ENCODE peak calls at places on chromosomes 12 and 14, in six cellular contexts. One of them, this sample, is unnamed.
A peak's percentile ranks its signal among the peaks of the same experiment; 100 is the strongest.

GRCh38 chr12:92503977-92504966 is 198.5 kb upstream of the PLEKHG7 start:
- DNase-seq in OCI-LY7: no peak
- DNase-seq in hepatocyte: peak; percentile 20
- DNase-seq in PC-3: no peak
- DNase-seq in GM23338: no peak
- DNase-seq in K562: no peak
- DNase-seq in this sample: no peak

GRCh38 chr12:3041558-3042164 is 35.5 kb upstream of the TSPAN9 start:
- DNase-seq in OCI-LY7: peak; percentile 86
- DNase-seq in hepatocyte: peak; percentile 89
- DNase-seq in PC-3: peak; percentile 85
- DNase-seq in GM23338: peak; percentile 87
- DNase-seq in K562: peak; percentile 79
- DNase-seq in this sample: peak; percentile 95

GRCh38 chr12:121107681-121108080 is 25.0 kb upstream of the P2RX7 start:
- DNase-seq in OCI-LY7: no peak
- DNase-seq in hepatocyte: no peak
- DNase-seq in PC-3: no peak
- DNase-seq in GM23338: no peak
- DNase-seq in K562: no peak
- DNase-seq in this sample: no peak

GRCh38 chr12:106885026-106885425 is 70.7 kb upstream of the TMEM263 start:
- DNase-seq in OCI-LY7: no peak
- DNase-seq in hepatocyte: no peak
- DNase-seq in PC-3: no peak
- DNase-seq in GM23338: no peak
- DNase-seq in K562: no peak
- DNase-seq in this sample: no peak

GRCh38 chr12:19288603-19289244 is 150.6 kb upstream of the AEBP2 start:
- DNase-seq in OCI-LY7: peak; percentile 39
- DNase-seq in hepatocyte: peak; percentile 26
- DNase-seq in PC-3: peak; percentile 61
- DNase-seq in GM23338: peak; percentile 79
- DNase-seq in K562: peak; percentile 18
- DNase-seq in this sample: peak; percentile 75

GRCh38 chr12:9674226-9674590 is 4.7 kb downstream of the CLEC2D start:
- DNase-seq in OCI-LY7: peak; percentile 78
- DNase-seq in hepatocyte: no peak
- DNase-seq in PC-3: no peak
- DNase-seq in GM23338: no peak
- DNase-seq in K562: no peak
- DNase-seq in this sample: no peak

GRCh38 chr14:76576047-76576741 is 185.1 kb upstream of the VASH1 start:
- DNase-seq in OCI-LY7: no peak
- DNase-seq in hepatocyte: no peak
- DNase-seq in PC-3: no peak
- DNase-seq in GM23338: no peak
- DNase-seq in K562: no peak
- DNase-seq in this sample: no peak

GRCh38 chr14:58899317-58899713 is 261.6 kb downstream of the DACT1 start:
- DNase-seq in OCI-LY7: no peak
- DNase-seq in hepatocyte: no peak
- DNase-seq in PC-3: peak; percentile 74
- DNase-seq in GM23338: no peak
- DNase-seq in K562: no peak
- DNase-seq in this sample: no peak

GRCh38 chr12:76927170-76927784 is 48.5 kb upstream of the CSRP2 start:
- DNase-seq in OCI-LY7: peak; percentile 43
- DNase-seq in hepatocyte: peak; percentile 35
- DNase-seq in PC-3: peak; percentile 70
- DNase-seq in GM23338: peak; percentile 90
- DNase-seq in K562: peak; percentile 58
- DNase-seq in this sample: peak; percentile 80

GRCh38 chr14:74848768-74849167 is 27.2 kb downstream of the PROX2 start:
- DNase-seq in OCI-LY7: no peak
- DNase-seq in hepatocyte: no peak
- DNase-seq in PC-3: no peak
- DNase-seq in GM23338: no peak
- DNase-seq in K562: no peak
- DNase-seq in this sample: peak; percentile 70

GRCh38 chr12:65524666-65525065 is 246.2 kb downstream of the MSRB3 start:
- DNase-seq in OCI-LY7: no peak
- DNase-seq in hepatocyte: no peak
- DNase-seq in PC-3: peak; percentile 54
- DNase-seq in GM23338: no peak
- DNase-seq in K562: no peak
- DNase-seq in this sample: no peak

GRCh38 chr14:79584679-79585078 is 626.6 kb downstream of the DIO2 start:
- DNase-seq in OCI-LY7: no peak
- DNase-seq in hepatocyte: peak; percentile 13
- DNase-seq in PC-3: peak; percentile 71
- DNase-seq in GM23338: no peak
- DNase-seq in K562: no peak
- DNase-seq in this sample: no peak

GRCh38 chr12:89162704-89163261 is 189.5 kb downstream of the DUSP6 start:
- DNase-seq in OCI-LY7: no peak
- DNase-seq in hepatocyte: peak; percentile 66
- DNase-seq in PC-3: peak; percentile 96
- DNase-seq in GM23338: no peak
- DNase-seq in K562: no peak
- DNase-seq in this sample: no peak

GRCh38 chr14:53979747-53980642 is 23.4 kb upstream of the BMP4 start:
- DNase-seq in OCI-LY7: no peak
- DNase-seq in hepatocyte: no peak
- DNase-seq in PC-3: no peak
- DNase-seq in GM23338: peak; percentile 75
- DNase-seq in K562: no peak
- DNase-seq in this sample: no peak

GRCh38 chr14:32473476-32473875 is 144.4 kb downstream of the AKAP6 start:
- DNase-seq in OCI-LY7: no peak
- DNase-seq in hepatocyte: peak; percentile 36
- DNase-seq in PC-3: peak; percentile 90
- DNase-seq in GM23338: peak; percentile 62
- DNase-seq in K562: no peak
- DNase-seq in this sample: no peak

GRCh38 chr14:96287856-96288255 is 31.8 kb downstream of the BDKRB1 start:
- DNase-seq in OCI-LY7: no peak
- DNase-seq in hepatocyte: no peak
- DNase-seq in PC-3: no peak
- DNase-seq in GM23338: no peak
- DNase-seq in K562: no peak
- DNase-seq in this sample: no peak

GRCh38 chr12:55068416-55069010 is 48.7 kb downstream of the NEUROD4 start:
- DNase-seq in OCI-LY7: peak; percentile 71
- DNase-seq in hepatocyte: peak; percentile 73
- DNase-seq in PC-3: peak; percentile 76
- DNase-seq in GM23338: peak; percentile 93
- DNase-seq in K562: peak; percentile 64
- DNase-seq in this sample: peak; percentile 80

DNA sequence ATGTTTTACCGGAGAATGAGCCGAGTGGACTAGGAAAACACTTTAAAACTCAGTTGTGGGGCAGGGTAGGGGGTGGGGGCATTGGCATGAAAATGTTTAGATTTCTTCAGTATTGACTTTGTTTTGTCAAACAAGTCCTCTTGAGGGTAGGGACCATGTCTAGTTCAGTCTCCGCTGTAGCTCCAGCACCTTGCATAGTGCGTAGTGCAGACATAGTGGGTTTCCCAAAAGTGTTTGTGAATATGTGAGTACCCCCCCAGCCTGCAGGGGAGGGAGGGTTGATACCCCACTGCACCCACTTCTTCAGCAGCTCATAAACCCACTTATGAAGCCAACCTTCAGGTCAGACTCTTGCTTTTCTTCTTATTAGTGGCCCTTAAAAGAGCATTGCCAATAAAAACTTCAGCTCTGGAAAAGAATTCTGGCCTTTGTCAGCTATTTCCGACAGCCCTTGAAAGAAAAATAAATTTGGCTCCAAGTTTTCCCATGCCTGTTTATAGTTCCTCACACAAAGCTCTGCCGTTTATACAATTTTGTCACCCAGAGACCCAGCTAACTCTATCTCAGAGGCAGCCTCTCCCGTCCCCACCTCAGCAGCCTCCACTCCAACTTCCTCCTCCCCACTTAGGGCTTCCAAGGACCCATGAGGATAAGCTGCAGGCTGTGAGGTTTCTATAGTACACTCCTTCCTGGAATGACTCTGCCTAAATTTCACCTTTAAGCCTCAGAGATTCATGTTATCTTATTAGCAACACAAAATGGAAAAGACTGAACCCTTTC is 71.6 kb downstream of the TTC9 start:
- DNase-seq in OCI-LY7: no peak
- DNase-seq in hepatocyte: no peak
- DNase-seq in PC-3: no peak
- DNase-seq in GM23338: peak; percentile 44
- DNase-seq in K562: no peak
- DNase-seq in this sample: no peak
- H3K27ac ChIP-seq in OCI-LY7: no peak overlapping the region
- H3K27ac ChIP-seq in hepatocyte: no peak overlapping the region
- H3K27ac ChIP-seq in PC-3: peak overlapping the region; percentile 12
- H3K27ac ChIP-seq in GM23338: peak overlapping the region; percentile 48
- H3K27ac ChIP-seq in K562: no peak overlapping the region
- H3K27ac ChIP-seq in this sample: no peak overlapping the region

DNA sequence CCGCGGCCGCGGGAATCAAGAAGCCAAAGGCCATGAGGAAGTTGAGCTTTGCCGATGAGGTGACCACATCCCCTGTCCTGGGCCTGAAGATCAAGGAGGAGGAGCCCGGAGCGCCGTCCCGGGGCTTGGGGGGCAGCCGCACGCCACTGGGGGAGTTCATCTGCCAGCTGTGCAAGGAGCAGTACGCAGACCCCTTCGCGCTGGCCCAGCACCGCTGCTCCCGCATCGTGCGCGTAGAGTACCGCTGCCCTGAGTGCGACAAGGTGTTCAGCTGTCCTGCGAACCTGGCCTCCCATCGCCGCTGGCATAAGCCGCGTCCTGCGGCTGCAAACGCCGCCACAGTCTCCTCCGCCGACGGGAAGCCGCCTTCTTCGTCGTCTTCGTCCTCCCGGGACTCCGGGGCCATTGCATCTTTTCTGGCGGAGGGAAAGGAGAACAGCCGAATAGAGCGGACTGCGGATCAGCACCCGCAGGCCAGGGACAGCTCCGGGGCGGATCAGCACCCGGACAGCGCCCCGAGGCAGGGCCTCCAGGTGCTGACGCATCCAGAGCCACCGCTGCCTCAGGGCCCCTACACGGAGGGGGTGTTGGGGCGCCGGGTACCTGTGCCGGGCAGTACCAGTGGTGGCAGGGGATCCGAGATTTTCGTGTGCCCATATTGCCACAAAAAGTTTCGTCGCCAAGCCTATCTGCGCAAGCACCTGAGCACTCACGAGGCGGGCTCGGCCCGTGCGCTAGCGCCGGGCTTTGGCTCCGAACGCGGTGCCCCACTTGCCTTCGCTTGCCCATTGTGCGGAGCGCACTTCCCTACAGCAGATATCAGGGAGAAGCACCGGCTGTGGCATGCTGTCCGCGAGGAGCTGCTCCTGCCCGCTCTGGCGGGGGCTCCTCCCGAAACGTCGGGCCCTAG is 1.2 kb downstream of the INSM2 start:
- DNase-seq in OCI-LY7: peak; percentile 20
- DNase-seq in hepatocyte: peak; percentile 87
- DNase-seq in PC-3: peak; percentile 69
- DNase-seq in GM23338: peak; percentile 87
- DNase-seq in K562: peak; percentile 65
- DNase-seq in this sample: peak; percentile 61
- H3K4me2 ChIP-seq in OCI-LY7: peak overlapping the region; percentile 87
- H3K4me2 ChIP-seq in hepatocyte: peak overlapping the region; percentile 100
- H3K4me2 ChIP-seq in PC-3: peak overlapping the region; percentile 92
- H3K4me2 ChIP-seq in GM23338: peak overlapping the region; percentile 98
- H3K4me2 ChIP-seq in K562: no peak overlapping the region
- H3K4me2 ChIP-seq in this sample: peak overlapping the region; percentile 93

GRCh38 chr12:52667931-52668330 is 12.3 kb downstream of the KRT1 start:
- DNase-seq in OCI-LY7: no peak
- DNase-seq in hepatocyte: no peak
- DNase-seq in PC-3: no peak
- DNase-seq in GM23338: no peak
- DNase-seq in K562: no peak
- DNase-seq in this sample: no peak

GRCh38 chr12:52669426-52669825 is 10.8 kb downstream of the KRT1 start:
- DNase-seq in OCI-LY7: no peak
- DNase-seq in hepatocyte: no peak
- DNase-seq in PC-3: no peak
- DNase-seq in GM23338: no peak
- DNase-seq in K562: no peak
- DNase-seq in this sample: no peak

GRCh38 chr12:52672321-52672933 is 7.8 kb downstream of the KRT1 start:
- DNase-seq in OCI-LY7: no peak
- DNase-seq in hepatocyte: no peak
- DNase-seq in PC-3: peak; percentile 10
- DNase-seq in GM23338: no peak
- DNase-seq in K562: no peak
- DNase-seq in this sample: no peak

GRCh38 chr12:52670961-52671360 is 9.2 kb downstream of the KRT1 start:
- DNase-seq in OCI-LY7: no peak
- DNase-seq in hepatocyte: no peak
- DNase-seq in PC-3: peak; percentile 38
- DNase-seq in GM23338: no peak
- DNase-seq in K562: no peak
- DNase-seq in this sample: no peak

DNA sequence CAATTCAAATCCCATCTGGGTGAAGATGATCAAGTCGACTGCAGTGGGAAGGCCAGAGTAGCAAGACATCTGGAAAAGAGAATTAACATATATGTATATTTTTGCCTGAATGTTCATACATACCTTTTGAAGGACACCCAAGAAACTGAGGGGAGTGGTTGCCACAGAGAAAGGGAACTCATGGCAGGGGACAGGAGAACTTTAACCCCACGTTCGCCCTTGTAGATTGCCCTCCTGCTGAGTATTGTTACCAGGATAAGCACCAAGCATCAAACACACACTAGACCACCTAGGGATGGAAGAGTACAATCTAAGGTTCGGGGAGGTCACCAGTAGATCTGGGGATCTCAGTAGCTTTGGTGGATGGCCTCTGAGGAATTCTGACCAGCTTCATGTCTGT is 9.7 kb downstream of the KRT1 start:
- DNase-seq in OCI-LY7: no peak
- DNase-seq in hepatocyte: no peak
- DNase-seq in PC-3: no peak
- DNase-seq in GM23338: no peak
- DNase-seq in K562: no peak
- DNase-seq in this sample: no peak
- H3K27ac ChIP-seq in OCI-LY7: no peak overlapping the region
- H3K27ac ChIP-seq in hepatocyte: no peak overlapping the region
- H3K27ac ChIP-seq in PC-3: no peak overlapping the region
- H3K27ac ChIP-seq in GM23338: no peak overlapping the region
- H3K27ac ChIP-seq in K562: no peak overlapping the region
- H3K27ac ChIP-seq in this sample: no peak overlapping the region

DNA sequence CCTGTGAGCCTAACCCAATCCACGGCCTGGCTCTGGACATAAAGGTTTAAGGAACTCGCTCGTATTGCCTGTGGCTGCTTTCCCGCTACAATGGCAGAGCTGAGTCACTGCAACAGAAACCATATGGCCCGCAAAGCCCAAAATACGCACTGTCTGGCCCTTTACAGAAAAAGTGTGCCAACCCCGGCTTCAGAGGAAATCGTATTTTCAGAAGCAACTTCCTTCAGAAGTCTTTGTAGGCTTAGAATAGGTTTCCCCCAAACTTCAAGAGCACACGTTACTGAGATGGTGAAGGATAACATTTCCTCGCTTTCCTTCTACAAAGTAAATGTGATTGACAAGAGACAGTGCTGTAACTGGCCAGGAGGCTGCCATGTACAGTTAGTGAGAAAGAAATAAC is 34.8 kb upstream of the TESC start:
- DNase-seq in OCI-LY7: no peak
- DNase-seq in hepatocyte: no peak
- DNase-seq in PC-3: no peak
- DNase-seq in GM23338: no peak
- DNase-seq in K562: no peak
- DNase-seq in this sample: no peak
- H3K4me2 ChIP-seq in OCI-LY7: peak overlapping the region; percentile 11
- H3K4me2 ChIP-seq in hepatocyte: no peak overlapping the region
- H3K4me2 ChIP-seq in PC-3: no peak overlapping the region
- H3K4me2 ChIP-seq in GM23338: no peak overlapping the region
- H3K4me2 ChIP-seq in K562: no peak overlapping the region
- H3K4me2 ChIP-seq in this sample: peak overlapping the region; percentile 5